ENCODE peak calls at places on chromosomes 12 and 14, in four cellular contexts. W is OCI-LY7, Z is upper lobe of left lung, Y is PC-3. K is an unnamed sample.

GRCh38 chr12:2345902-2346301 is 293.1 kb downstream of the CACNA1C start:
- DNase-seq in W (no peak), Z (no peak), Y (no peak), K (no peak)

GRCh38 chr14:24858052-24858451 is 191.9 kb downstream of the STXBP6 start:
- DNase-seq in Y (no peak), W (no peak), Z (no peak), K (no peak)

GRCh38 chr12:44875954-44876553 is at the start of gene NELL2:
- DNase-seq in Y (peak; percentile 40), W (peak; percentile 24), Z (peak; percentile 86), K (peak; percentile 56)

GRCh38 chr12:123532021-123532420 is 1.5 kb downstream of the RILPL1 start:
- DNase-seq in Y (no peak), Z (no peak), W (peak; percentile 65), K (no peak)

GRCh38 chr12:52417742-52418141 is 11.6 kb upstream of the KRT82 start:
- DNase-seq in W (no peak), Z (no peak), Y (no peak), K (no peak)

GRCh38 chr12:64180951-64181350 is 41.1 kb downstream of the KICS2 start:
- DNase-seq in Z (no peak), W (no peak), Y (peak; percentile 87), K (no peak)

GRCh38 chr12:7994731-7995205 is 37.7 kb upstream of the FOXJ2 start:
- DNase-seq in Z (no peak), Y (peak; percentile 89), W (no peak), K (no peak)

GRCh38 chr12:10891937-10892336 is 7.9 kb upstream of the PRH1 start:
- DNase-seq in W (no peak), Y (no peak), Z (no peak), K (no peak)

GRCh38 chr14:104665663-104666522 is 23.5 kb upstream of the INF2 start:
- DNase-seq in Z (peak; percentile 86), Y (peak; percentile 37), W (peak; percentile 64), K (no peak)

GRCh38 chr12:105018761-105019160 is 32.6 kb downstream of the NOPCHAP1 start:
- DNase-seq in Z (no peak), Y (no peak), W (no peak), K (no peak)

DNA sequence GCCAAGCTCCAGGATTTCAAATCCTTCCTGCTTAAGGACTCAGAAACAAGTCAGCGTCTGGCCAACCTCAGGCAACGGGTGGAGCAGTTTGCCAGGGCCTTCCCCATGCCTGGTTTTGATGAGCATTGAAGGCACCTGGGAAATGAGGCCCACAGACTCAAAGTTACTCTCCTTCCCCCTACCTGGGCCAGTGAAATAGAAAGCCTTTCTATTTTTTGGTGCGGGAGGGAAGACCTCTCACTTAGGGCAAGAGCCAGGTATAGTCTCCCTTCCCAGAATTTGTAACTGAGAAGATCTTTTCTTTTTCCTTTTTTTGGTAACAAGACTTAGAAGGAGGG is 4.7 kb downstream of the SHMT2 start:
- DNase-seq in Y (no peak), W (no peak), Z (no peak), K (no peak)
- H3K4me1 ChIP-seq in Y (peaks cover 18% of the 10 kb centered on the region), W (peaks cover 48% of the 10 kb centered on the region), Z (peaks cover 41% of the 10 kb centered on the region), K (peaks cover 46% of the 10 kb centered on the region)

DNA sequence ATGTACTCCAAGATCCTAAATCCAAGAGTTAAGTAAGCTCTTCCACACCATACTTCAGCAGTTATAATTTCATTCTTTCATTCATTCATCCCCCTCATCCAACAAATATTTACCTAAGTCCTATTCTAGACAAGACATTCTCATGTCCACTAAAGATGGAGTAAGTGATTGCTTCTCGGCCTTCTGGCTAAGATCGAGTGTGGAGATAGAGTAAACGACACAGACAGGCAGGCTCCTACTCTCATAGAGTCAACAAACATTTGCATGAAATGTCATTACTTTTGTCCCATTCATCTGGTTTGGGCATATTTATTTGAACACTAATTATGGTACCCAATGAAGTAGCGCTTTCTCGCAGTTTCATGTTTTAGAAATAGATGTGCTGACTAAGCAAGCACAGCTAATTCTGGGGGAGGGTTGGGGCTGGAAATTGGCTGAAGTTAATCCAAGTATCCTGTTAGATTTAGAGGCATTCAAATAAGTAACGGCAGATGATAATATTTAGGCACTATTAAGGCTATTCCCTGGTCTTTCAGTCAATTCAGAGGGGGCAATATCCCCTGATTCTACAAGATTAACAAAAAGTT is 176.5 kb downstream of the CEP128 start:
- DNase-seq in W (no peak), Z (no peak), Y (no peak), K (no peak)
- H3K4me1 ChIP-seq in W (peaks cover 5% of the 10 kb centered on the region), Z (no peaks in the 10 kb centered on the region), Y (no peaks in the 10 kb centered on the region), K (no peaks in the 10 kb centered on the region)

GRCh38 chr12:54162741-54163140 is 26.0 kb downstream of the SMUG1 start:
- DNase-seq in W (no peak), Z (no peak), Y (no peak), K (no peak)
- H3K4me1 ChIP-seq in W (peaks cover 16% of the 10 kb centered on the region), Z (no peaks in the 10 kb centered on the region), Y (no peaks in the 10 kb centered on the region), K (no peaks in the 10 kb centered on the region)

DNA sequence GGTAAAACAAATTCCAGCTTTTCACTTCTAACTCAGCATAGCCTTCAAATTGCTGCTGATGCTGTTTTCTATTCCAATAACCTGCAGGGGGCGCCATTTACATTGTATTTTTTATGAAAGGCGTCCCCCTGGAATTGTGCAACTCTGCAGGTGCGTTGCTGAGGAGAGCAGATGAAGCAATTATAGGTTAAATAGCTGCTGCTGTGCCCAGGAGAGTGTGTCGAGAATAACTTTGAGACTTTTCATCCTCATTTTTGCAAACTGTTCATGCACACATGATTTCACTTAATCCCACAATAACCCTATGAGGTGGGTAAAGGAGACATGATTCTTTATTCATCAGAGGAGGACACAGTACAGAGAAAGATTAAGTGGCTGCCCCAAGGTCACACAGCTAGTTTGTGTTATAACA is 75.7 kb downstream of the MYRFL start:
- DNase-seq in Z (no peak), Y (peak; percentile 86), W (peak; percentile 92), K (peak; percentile 2)
- H3K4me1 ChIP-seq in Z (no peaks in the 10 kb centered on the region), Y (no peaks in the 10 kb centered on the region), W (peaks cover 59% of the 10 kb centered on the region), K (no peaks in the 10 kb centered on the region)

K was measured in effector memory CD4-positive, alpha-beta T cell.